ENCODE peak calls at places on chromosomes 16 and 17, in five cellular contexts. T is spleen, P is tibial nerve, H is mammary epithelial cell, D is A673. Z is an unnamed sample.

GRCh38 chr16:89268987-89269735 is 51.7 kb downstream of the ZNF778 start:
- DNase-seq in T (no peak), P (no peak), H (no peak), D (no peak), Z (no peak)

GRCh38 chr17:4310349-4311060 is 46.7 kb upstream of the ANKFY1 start:
- DNase-seq in T (no peak), P (no peak), H (no peak), D (peak), Z (no peak)

GRCh38 chr16:3536851-3537250 is 36.0 kb downstream of the CLUAP1 start:
- DNase-seq in T (no peak), P (no peak), H (no peak), D (no peak), Z (no peak)

GRCh38 chr16:83310816-83311215 is 497.0 kb upstream of the HSBP1 start:
- DNase-seq in T (no peak), P (no peak), H (no peak), D (no peak), Z (no peak)

GRCh38 chr17:81454473-81454872 is 58.1 kb downstream of the ACTG1 start:
- DNase-seq in T (no peak), P (no peak), H (no peak), D (no peak), Z (no peak)

GRCh38 chr17:68295086-68295485 is 3.8 kb downstream of the ARSG start:
- DNase-seq in T (no peak), P (no peak), H (no peak), D (no peak), Z (no peak)

GRCh38 chr17:69492410-69493071 is 78.0 kb downstream of the MAP2K6 start:
- DNase-seq in T (no peak), P (no peak), H (peak), D (no peak), Z (peak)

GRCh38 chr16:56993204-56993603 is 3.8 kb downstream of the NLRC5 start:
- DNase-seq in T (no peak), P (no peak), H (no peak), D (peak), Z (no peak)

GRCh38 chr17:64491034-64491860 is 5.6 kb downstream of the POLG2 start:
- DNase-seq in T (no peak), P (no peak), H (no peak), D (no peak), Z (no peak)

GRCh38 chr17:69733171-69734014 is 318.9 kb downstream of the MAP2K6 start:
- DNase-seq in T (no peak), P (no peak), H (peak), D (peak), Z (peak)

GRCh38 chr16:873889-874288 is 73.4 kb upstream of the GNG13 start:
- DNase-seq in T (peak), P (no peak), H (no peak), D (no peak), Z (no peak)

GRCh38 chr16:59848314-59848713 is 1114.2 kb upstream of the GOT2 start:
- DNase-seq in T (no peak), P (no peak), H (no peak), D (no peak), Z (no peak)

GRCh38 chr16:68737046-68737729 is at the start of gene CDH1:
- DNase-seq in T (peak), P (no peak), H (peak), D (no peak), Z (no peak)

GRCh38 chr17:56449176-56449575 is 144.3 kb upstream of the NOG start:
- DNase-seq in T (no peak), P (no peak), H (no peak), D (no peak), Z (no peak)

GRCh38 chr16:26186221-26186620 is 494.5 kb downstream of the HS3ST4 start:
- DNase-seq in T (no peak), P (no peak), H (no peak), D (no peak), Z (no peak)

GRCh38 chr17:79420318-79421243 is 190.3 kb downstream of the RBFOX3 start:
- DNase-seq in T (no peak), P (no peak), H (peak), D (peak), Z (no peak)

GRCh38 chr17:80920406-80920805 is 71.2 kb upstream of the CHMP6 start:
- DNase-seq in T (peak), P (no peak), H (no peak), D (peak), Z (no peak)

GRCh38 chr17:13759936-13760335 is 158.2 kb upstream of the HS3ST3A1 start:
- DNase-seq in T (no peak), P (no peak), H (no peak), D (no peak), Z (no peak)

GRCh38 chr16:69340095-69340644 is 598 bp downstream of the NIP7 start:
- DNase-seq in T (no peak), P (no peak), H (peak), D (no peak), Z (no peak)

GRCh38 chr17:17313350-17313991 is 10.3 kb downstream of the NT5M start:
- DNase-seq in T (peak), P (no peak), H (peak), D (peak), Z (no peak)

GRCh38 chr17:79114455-79115301 is 40.1 kb downstream of the ENGASE start:
- DNase-seq in T (no peak), P (peak), H (peak), D (peak), Z (no peak)

GRCh38 chr16:63337264-63337663 is 1301.0 kb upstream of the CDH8 start:
- DNase-seq in T (no peak), P (no peak), H (no peak), D (no peak), Z (no peak)

GRCh38 chr16:89775223-89775622 is 41.2 kb downstream of the FANCA start:
- DNase-seq in T (no peak), P (no peak), H (no peak), D (no peak), Z (no peak)

GRCh38 chr17:1796800-1797199 is 32.9 kb downstream of the SMYD4 start:
- DNase-seq in T (no peak), P (no peak), H (no peak), D (no peak), Z (no peak)

GRCh38 chr17:34121311-34121710 is 133.8 kb upstream of the CCL2 start:
- DNase-seq in T (no peak), P (no peak), H (no peak), D (no peak), Z (no peak)

GRCh38 chr17:17018612-17019429 is 23.4 kb upstream of the MPRIP start:
- DNase-seq in T (peak), P (no peak), H (no peak), D (no peak), Z (no peak)

GRCh38 chr16:57260294-57260929 is 15.4 kb downstream of the ARL2BP start:
- DNase-seq in T (peak), P (no peak), H (peak), D (peak), Z (peak)

GRCh38 chr17:58283674-58284612 is 3.2 kb upstream of the MPO start:
- DNase-seq in T (no peak), P (no peak), H (no peak), D (no peak), Z (no peak)

GRCh38 chr16:57036945-57037344 is 47.6 kb downstream of the NLRC5 start:
- DNase-seq in T (no peak), P (no peak), H (no peak), D (no peak), Z (no peak)

GRCh38 chr17:70604854-70605253 is 435.5 kb downstream of the KCNJ2 start:
- DNase-seq in T (no peak), P (no peak), H (no peak), D (peak), Z (no peak)

GRCh38 chr16:14955546-14956231 is 18.4 kb downstream of the NPIPA1 start:
- DNase-seq in T (no peak), P (no peak), H (no peak), D (no peak), Z (no peak)

GRCh38 chr16:74281285-74281684 is 15.3 kb upstream of the PSMD7 start:
- DNase-seq in T (no peak), P (no peak), H (no peak), D (no peak), Z (no peak)

DNA sequence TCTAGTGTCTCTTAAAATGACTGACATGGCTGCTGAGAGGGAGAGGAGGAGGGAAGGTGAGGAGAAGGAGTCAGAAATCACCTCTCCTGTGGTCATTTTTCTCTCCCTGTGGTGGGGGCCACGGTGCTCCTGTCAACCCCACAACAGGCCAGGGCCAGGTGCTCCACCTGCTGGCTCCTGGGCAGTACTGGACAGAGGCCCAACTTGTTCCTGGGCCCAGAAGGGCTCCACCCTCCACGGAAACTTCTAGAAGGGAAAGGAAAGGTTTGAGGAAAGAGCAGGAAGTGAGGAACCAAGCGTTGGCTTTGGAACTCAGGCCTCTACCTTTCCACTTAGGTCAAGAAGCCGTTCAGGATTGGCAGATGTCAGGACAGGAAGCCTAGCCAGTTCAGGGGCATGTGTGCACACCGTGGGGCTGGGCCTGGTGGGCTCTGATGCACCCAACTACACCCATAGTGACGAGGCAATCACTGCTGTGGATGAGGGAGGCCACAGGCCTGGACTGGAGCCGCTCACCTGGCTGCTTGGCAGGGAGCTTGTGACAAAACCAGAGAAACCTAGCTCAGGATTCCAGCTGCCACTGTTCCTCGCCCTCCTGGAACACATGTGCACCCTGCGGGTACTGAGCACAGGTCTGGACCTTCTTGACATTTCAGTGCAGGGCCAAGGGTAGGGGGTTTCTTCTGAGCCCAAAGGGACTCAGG is 36.1 kb downstream of the WNT3 start:
- DNase-seq in T (no peak), P (no peak), H (peak), D (no peak), Z (no peak)
- TF ChIP-seq CTCF in T (peak), P (no peak), H (peak), D (peak), Z (peak)

DNA sequence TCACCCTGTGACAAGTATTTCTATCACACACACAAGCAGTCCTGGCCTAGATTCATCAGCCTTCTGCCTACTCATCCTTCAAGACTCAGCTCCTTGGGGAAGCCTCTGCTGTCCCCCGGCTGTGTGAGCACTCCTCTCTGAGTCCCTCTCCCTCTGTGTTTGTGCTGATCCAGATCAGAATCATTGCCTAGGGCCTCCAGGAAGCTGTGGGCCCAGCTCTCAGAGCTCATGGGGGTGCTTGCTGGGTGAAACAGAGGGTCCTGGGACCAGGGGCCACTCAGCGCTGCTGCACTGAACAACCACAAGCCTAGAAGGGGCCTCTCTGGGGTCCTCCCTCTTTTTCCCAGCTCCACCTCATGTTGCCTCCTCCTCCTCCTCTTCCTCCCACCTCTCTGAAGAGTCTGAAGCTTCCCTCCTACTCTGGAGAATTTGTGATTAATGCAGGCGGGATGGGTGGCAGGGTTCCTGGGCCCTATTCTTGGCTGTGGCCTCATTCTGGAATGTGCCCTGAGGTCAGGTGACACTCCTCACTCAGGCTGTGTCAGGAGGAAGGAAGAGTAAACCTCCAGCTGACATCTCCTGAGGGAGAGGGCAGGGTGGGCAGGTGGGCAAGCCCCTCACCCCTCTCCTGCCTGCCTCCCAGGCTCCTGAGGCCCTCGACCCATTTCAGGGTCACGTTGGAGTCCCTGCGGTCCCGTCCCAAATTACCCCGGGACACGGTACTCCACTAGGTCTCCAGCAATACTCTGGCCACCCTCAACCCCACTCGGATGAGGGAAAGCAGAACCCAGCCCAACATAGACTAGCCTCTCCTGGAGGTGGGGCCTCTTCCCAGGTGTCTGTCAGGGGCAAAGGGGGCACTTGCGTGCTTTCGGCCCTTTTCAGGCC is 10.1 kb downstream of the WFIKKN2 start:
- DNase-seq in T (no peak), P (no peak), H (peak), D (no peak), Z (no peak)
- H3K27ac ChIP-seq in T (no peak), P (no peak), H (no peak), D (no peak), Z (no peak)

GRCh38 chr16:17056666-17057065 is 414.1 kb downstream of the XYLT1 start:
- DNase-seq in T (no peak), P (no peak), H (no peak), D (no peak), Z (no peak)

GRCh38 chr16:17050468-17050867 is 420.3 kb downstream of the XYLT1 start:
- DNase-seq in T (no peak), P (no peak), H (no peak), D (no peak), Z (no peak)

GRCh38 chr16:17058471-17058870 is 412.3 kb downstream of the XYLT1 start:
- DNase-seq in T (no peak), P (no peak), H (no peak), D (no peak), Z (no peak)

GRCh38 chr16:17053536-17054160 is 417.1 kb downstream of the XYLT1 start:
- DNase-seq in T (no peak), P (no peak), H (no peak), D (no peak), Z (no peak)
- TF ChIP-seq CTCF in T (no peak), P (no peak), H (no peak), D (no peak), Z (no peak)

GRCh38 chr17:42999003-42999525 is 845 bp downstream of the RPL27 start:
- DNase-seq in T (no peak), P (no peak), H (no peak), D (no peak), Z (no peak)

GRCh38 chr17:43003542-43004172 is 2.9 kb upstream of the IFI35 start:
- DNase-seq in T (no peak), P (no peak), H (peak), D (no peak), Z (no peak)

GRCh38 chr17:42997390-42997983 is 732 bp upstream of the RPL27 start:
- DNase-seq in T (no peak), P (no peak), H (no peak), D (no peak), Z (no peak)

GRCh38 chr17:42992872-42993271 is 5.3 kb upstream of the RPL27 start:
- DNase-seq in T (no peak), P (no peak), H (no peak), D (no peak), Z (no peak)

GRCh38 chr17:42997984-42998938 is at the start of gene RPL27:
- DNase-seq in T (peak), P (peak), H (peak), D (peak), Z (peak)
- H3K27ac ChIP-seq in T (peak), P (peak), H (peak), D (peak), Z (peak)

GRCh38 chr17:50050431-50051032 is 5.4 kb upstream of the ITGA3 start:
- DNase-seq in T (no peak), P (no peak), H (no peak), D (no peak), Z (no peak)
- TF ChIP-seq CTCF in T (no peak), P (no peak), H (peak), D (no peak), Z (no peak)

GRCh38 chr17:66307257-66307656 is 4.8 kb downstream of the PRKCA start:
- DNase-seq in T (no peak), P (no peak), H (no peak), D (no peak), Z (no peak)

GRCh38 chr17:66304304-66305174 is 2.1 kb downstream of the PRKCA start:
- DNase-seq in T (no peak), P (no peak), H (peak), D (peak), Z (no peak)

GRCh38 chr17:66308856-66309255 is 6.4 kb downstream of the PRKCA start:
- DNase-seq in T (no peak), P (no peak), H (no peak), D (no peak), Z (no peak)

GRCh38 chr17:66309793-66310192 is 7.4 kb downstream of the PRKCA start:
- DNase-seq in T (no peak), P (no peak), H (no peak), D (no peak), Z (no peak)

DNA sequence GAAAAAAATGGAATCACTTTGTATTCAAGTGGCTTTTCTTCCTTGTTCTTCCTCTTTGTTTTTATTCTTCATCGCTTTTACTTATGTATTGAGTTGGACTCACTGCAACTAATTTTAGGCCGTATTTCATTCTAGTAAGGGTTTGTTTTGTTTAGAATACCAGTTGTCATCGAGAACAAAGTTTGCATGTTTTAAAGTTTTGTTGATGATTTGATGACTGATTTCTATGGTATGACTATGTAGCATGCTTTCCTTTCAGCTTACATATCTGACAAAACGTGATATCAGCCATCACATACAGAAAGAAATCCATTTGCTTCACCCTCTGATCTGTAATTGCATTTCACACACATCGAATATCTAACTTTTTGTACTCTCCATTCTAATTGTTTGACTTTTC is 4.0 kb downstream of the PRKCA start:
- DNase-seq in T (no peak), P (no peak), H (peak), D (no peak), Z (no peak)
- H3K27ac ChIP-seq in T (no peak), P (peak), H (no peak), D (no peak), Z (no peak)

DNA sequence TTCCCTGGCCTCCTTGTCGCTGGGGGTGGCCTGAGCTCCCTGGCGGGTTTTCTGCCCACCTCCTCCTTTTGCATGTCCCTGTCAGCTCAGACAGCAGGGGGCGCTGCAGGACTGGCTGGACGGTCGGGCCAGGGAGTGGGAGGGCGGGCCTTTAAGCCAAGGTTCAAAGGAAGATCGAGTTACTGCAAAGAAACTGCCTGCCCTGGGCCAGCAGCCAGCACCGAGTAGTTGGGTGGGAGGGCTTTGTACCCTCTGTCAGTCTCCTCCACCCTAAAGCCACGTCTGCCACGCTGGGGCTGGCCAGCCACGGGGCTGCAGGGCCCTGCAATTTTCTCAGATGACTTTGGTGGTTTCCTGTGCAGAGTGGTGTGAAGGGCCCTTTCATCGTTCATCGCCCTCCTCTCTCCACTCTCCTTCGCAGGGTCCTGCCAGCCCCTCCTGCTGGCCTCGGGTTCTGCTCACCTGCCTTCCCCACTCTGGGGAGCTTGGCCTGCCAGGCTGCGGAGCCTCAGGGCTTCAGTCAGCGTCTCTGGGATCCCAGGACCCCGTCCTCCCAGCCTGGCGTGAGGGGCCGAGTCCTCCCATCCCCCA is 12.3 kb downstream of the GPR142 start:
- DNase-seq in T (peak), P (peak), H (peak), D (peak), Z (peak)
- TF ChIP-seq CTCF in T (peak), P (peak), H (peak), D (peak), Z (peak)

GRCh38 chr17:77087650-77088454 is 52.9 kb upstream of the SEC14L1 start:
- DNase-seq in T (peak), P (no peak), H (no peak), D (no peak), Z (no peak)
- H3K27ac ChIP-seq in T (peak), P (peak), H (peak), D (peak), Z (peak)

DNA sequence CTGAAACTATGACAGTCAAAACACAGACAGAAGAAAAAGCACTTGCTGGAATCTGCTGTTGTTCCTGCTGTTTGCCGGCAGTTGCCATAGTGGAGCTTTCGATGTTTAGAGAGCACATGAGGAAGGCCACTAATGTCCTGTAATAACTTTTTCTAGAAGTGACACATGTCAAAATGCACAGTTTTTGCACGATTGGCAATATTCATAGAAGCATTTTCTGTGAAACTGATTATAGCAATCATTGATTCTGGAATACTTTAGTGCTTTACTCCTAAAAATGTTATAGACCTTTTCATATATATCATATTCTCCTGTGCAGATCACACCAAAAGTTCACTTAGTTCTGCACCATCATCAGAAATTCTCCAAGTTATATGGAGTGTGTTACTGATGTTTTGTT is 407.0 kb upstream of the SOX9 start:
- DNase-seq in T (no peak), P (no peak), H (no peak), D (no peak), Z (no peak)
- TF ChIP-seq CTCF in T (no peak), P (no peak), H (no peak), D (no peak), Z (no peak)

Z was measured in AG04450.